ENCODE peak calls at places on chromosomes 7 and 10, in eight cellular contexts. One of them, this sample, is unnamed.

GRCh38 chr7:46725136-46725535 is 804.1 kb upstream of the IGFBP3 start:
- DNase-seq in stimulated activated CD4-positive, alpha-beta T cell treated with anti-CD3 and anti-CD28 coated beads, TNF-alpha, amount 100 ng/mL, for 1 hour: no peak
- DNase-seq in PC-3: no peak
- DNase-seq in NCI-H510A: no peak
- DNase-seq in activated T-cell treated with anti-CD3 and anti-CD28 coated beads for 1 hour: no peak
- DNase-seq in NCI-H1092: no peak
- DNase-seq in fibroblast of the aortic adventitia: no peak
- DNase-seq in body of pancreas: no peak
- DNase-seq in this sample: no peak

GRCh38 chr7:41977165-41977651 is 259.8 kb downstream of the GLI3 start:
- DNase-seq in stimulated activated CD4-positive, alpha-beta T cell treated with anti-CD3 and anti-CD28 coated beads, TNF-alpha, amount 100 ng/mL, for 1 hour: no peak
- DNase-seq in PC-3: peak; percentile 67
- DNase-seq in NCI-H510A: no peak
- DNase-seq in activated T-cell treated with anti-CD3 and anti-CD28 coated beads for 1 hour: no peak
- DNase-seq in NCI-H1092: no peak
- DNase-seq in fibroblast of the aortic adventitia: peak; percentile 82
- DNase-seq in body of pancreas: no peak
- DNase-seq in this sample: peak; percentile 30

GRCh38 chr7:36638140-36638539 is 86.2 kb downstream of the AOAH start:
- DNase-seq in stimulated activated CD4-positive, alpha-beta T cell treated with anti-CD3 and anti-CD28 coated beads, TNF-alpha, amount 100 ng/mL, for 1 hour: no peak
- DNase-seq in PC-3: no peak
- DNase-seq in NCI-H510A: peak; percentile 44
- DNase-seq in activated T-cell treated with anti-CD3 and anti-CD28 coated beads for 1 hour: no peak
- DNase-seq in NCI-H1092: no peak
- DNase-seq in fibroblast of the aortic adventitia: no peak
- DNase-seq in body of pancreas: no peak
- DNase-seq in this sample: no peak

GRCh38 chr10:784759-785538 is 95.5 kb upstream of the DIP2C start:
- DNase-seq in stimulated activated CD4-positive, alpha-beta T cell treated with anti-CD3 and anti-CD28 coated beads, TNF-alpha, amount 100 ng/mL, for 1 hour: no peak
- DNase-seq in PC-3: peak; percentile 64
- DNase-seq in NCI-H510A: no peak
- DNase-seq in activated T-cell treated with anti-CD3 and anti-CD28 coated beads for 1 hour: no peak
- DNase-seq in NCI-H1092: no peak
- DNase-seq in fibroblast of the aortic adventitia: peak; percentile 67
- DNase-seq in body of pancreas: peak; percentile 70
- DNase-seq in this sample: peak; percentile 46

GRCh38 chr10:128751284-128751683 is 625.1 kb upstream of the MKI67 start:
- DNase-seq in stimulated activated CD4-positive, alpha-beta T cell treated with anti-CD3 and anti-CD28 coated beads, TNF-alpha, amount 100 ng/mL, for 1 hour: no peak
- DNase-seq in PC-3: peak; percentile 32
- DNase-seq in NCI-H510A: no peak
- DNase-seq in activated T-cell treated with anti-CD3 and anti-CD28 coated beads for 1 hour: no peak
- DNase-seq in NCI-H1092: no peak
- DNase-seq in fibroblast of the aortic adventitia: no peak
- DNase-seq in body of pancreas: no peak
- DNase-seq in this sample: no peak

GRCh38 chr7:130273863-130274262 is 7.2 kb downstream of the CPA2 start:
- DNase-seq in stimulated activated CD4-positive, alpha-beta T cell treated with anti-CD3 and anti-CD28 coated beads, TNF-alpha, amount 100 ng/mL, for 1 hour: no peak
- DNase-seq in PC-3: no peak
- DNase-seq in NCI-H510A: no peak
- DNase-seq in activated T-cell treated with anti-CD3 and anti-CD28 coated beads for 1 hour: no peak
- DNase-seq in NCI-H1092: peak; percentile 78
- DNase-seq in fibroblast of the aortic adventitia: peak; percentile 82
- DNase-seq in body of pancreas: no peak
- DNase-seq in this sample: peak; percentile 10

GRCh38 chr10:86365346-86366032 is 1.1 kb downstream of the GRID1 start:
- DNase-seq in stimulated activated CD4-positive, alpha-beta T cell treated with anti-CD3 and anti-CD28 coated beads, TNF-alpha, amount 100 ng/mL, for 1 hour: no peak
- DNase-seq in PC-3: no peak
- DNase-seq in NCI-H510A: no peak
- DNase-seq in activated T-cell treated with anti-CD3 and anti-CD28 coated beads for 1 hour: no peak
- DNase-seq in NCI-H1092: no peak
- DNase-seq in fibroblast of the aortic adventitia: no peak
- DNase-seq in body of pancreas: no peak
- DNase-seq in this sample: no peak

GRCh38 chr7:75575488-75576112 is 83.5 kb downstream of the SPDYE5 start:
- DNase-seq in stimulated activated CD4-positive, alpha-beta T cell treated with anti-CD3 and anti-CD28 coated beads, TNF-alpha, amount 100 ng/mL, for 1 hour: no peak
- DNase-seq in PC-3: no peak
- DNase-seq in NCI-H510A: no peak
- DNase-seq in activated T-cell treated with anti-CD3 and anti-CD28 coated beads for 1 hour: no peak
- DNase-seq in NCI-H1092: no peak
- DNase-seq in fibroblast of the aortic adventitia: peak; percentile 3
- DNase-seq in body of pancreas: no peak
- DNase-seq in this sample: no peak

GRCh38 chr7:46990761-46991160 is 591.1 kb downstream of the TNS3 start:
- DNase-seq in stimulated activated CD4-positive, alpha-beta T cell treated with anti-CD3 and anti-CD28 coated beads, TNF-alpha, amount 100 ng/mL, for 1 hour: no peak
- DNase-seq in PC-3: no peak
- DNase-seq in NCI-H510A: no peak
- DNase-seq in activated T-cell treated with anti-CD3 and anti-CD28 coated beads for 1 hour: no peak
- DNase-seq in NCI-H1092: no peak
- DNase-seq in fibroblast of the aortic adventitia: peak; percentile 28
- DNase-seq in body of pancreas: no peak
- DNase-seq in this sample: no peak

GRCh38 chr10:22437620-22438588 is 92.6 kb downstream of the SPAG6 start:
- DNase-seq in stimulated activated CD4-positive, alpha-beta T cell treated with anti-CD3 and anti-CD28 coated beads, TNF-alpha, amount 100 ng/mL, for 1 hour: no peak
- DNase-seq in PC-3: peak; percentile 49
- DNase-seq in NCI-H510A: no peak
- DNase-seq in activated T-cell treated with anti-CD3 and anti-CD28 coated beads for 1 hour: peak; percentile 20
- DNase-seq in NCI-H1092: no peak
- DNase-seq in fibroblast of the aortic adventitia: peak; percentile 43
- DNase-seq in body of pancreas: no peak
- DNase-seq in this sample: no peak

This sample was measured in endothelial cell.